ENCODE peak calls at places on chromosomes 16 and 17, in ten cellular contexts. M is amniotic epithelial cell; Z is erythroblast; A is neural crest cell; R is activated CD8-positive, alpha-beta memory T cell treated with anti-CD3 and anti-CD28 coated beads for 1 hour; U is stimulated activated CD4-positive, alpha-beta T cell treated with anti-CD3 and anti-CD28 coated beads, Interleukin-2, amount 100 ng/mL, for 24 hours; C is IMR-90; Y is GM20000; O is stimulated activated naive CD8-positive, alpha-beta T cell treated with anti-CD3 and anti-CD28 coated beads, Interleukin-15, Interleukin-2, amounts not matched to agents 100 U/mL and 50 U/mL, for 24 hours; X is tibial artery. B is an unnamed sample.

GRCh38 chr17:10757658-10758057 is 27.8 kb upstream of the TMEM220 start:
- DNase-seq in M (no peak), Z (no peak), A (no peak), R (no peak), U (no peak), C (no peak), Y (no peak), O (no peak), X (no peak), B (no peak)

GRCh38 chr16:15907863-15908478 is 19.6 kb upstream of the CEP20 start:
- DNase-seq in M (peak; percentile 60), Z (peak; percentile 51), A (no peak), R (no peak), U (peak; percentile 30), C (peak; percentile 11), Y (peak; percentile 88), O (peak; percentile 52), X (no peak), B (peak; percentile 32)

GRCh38 chr16:88376835-88377726 is 5.7 kb upstream of the ZNF469 start:
- DNase-seq in M (peak; percentile 23), Z (no peak), A (no peak), R (no peak), U (no peak), C (no peak), Y (peak; percentile 36), O (no peak), X (no peak), B (no peak)

GRCh38 chr16:24011237-24011636 is 175.5 kb downstream of the PRKCB start:
- DNase-seq in M (no peak), Z (no peak), A (no peak), R (no peak), U (no peak), C (no peak), Y (no peak), O (no peak), X (no peak), B (no peak)

GRCh38 chr16:81077077-81077940 is at the start of gene C16orf46:
- DNase-seq in M (peak; percentile 95), Z (peak; percentile 97), A (peak; percentile 96), R (peak; percentile 90), U (peak; percentile 99), C (peak; percentile 95), Y (peak; percentile 92), O (peak; percentile 98), X (peak; percentile 96), B (peak; percentile 99)

GRCh38 chr17:77644981-77645380 is 313.5 kb upstream of the TNRC6C start:
- DNase-seq in M (no peak), Z (no peak), A (no peak), R (no peak), U (peak; percentile 33), C (no peak), Y (no peak), O (peak; percentile 49), X (no peak), B (no peak)

GRCh38 chr17:73343739-73344454 is 32.1 kb upstream of the CDC42EP4 start:
- DNase-seq in M (no peak), Z (no peak), A (no peak), R (no peak), U (no peak), C (no peak), Y (no peak), O (no peak), X (no peak), B (peak; percentile 62)

GRCh38 chr16:88533381-88533831 is 36.8 kb upstream of the ZC3H18 start:
- DNase-seq in M (peak; percentile 61), Z (no peak), A (no peak), R (no peak), U (no peak), C (peak; percentile 47), Y (no peak), O (no peak), X (no peak), B (no peak)

GRCh38 chr17:37844977-37845293 is 79.3 kb upstream of the TBC1D3K start:
- DNase-seq in M (no peak), Z (no peak), A (no peak), R (no peak), U (no peak), C (no peak), Y (no peak), O (no peak), X (no peak), B (no peak)

GRCh38 chr16:12411521-12411920 is 392.2 kb downstream of the CPPED1 start:
- DNase-seq in M (no peak), Z (no peak), A (no peak), R (no peak), U (no peak), C (no peak), Y (no peak), O (no peak), X (no peak), B (no peak)

GRCh38 chr17:39219647-39220154 is 6.0 kb downstream of the STAC2 start:
- DNase-seq in M (no peak), Z (no peak), A (no peak), R (no peak), U (no peak), C (no peak), Y (no peak), O (no peak), X (peak; percentile 66), B (no peak)

GRCh38 chr17:50151937-50152547 is 1.6 kb upstream of the PPP1R9B start:
- DNase-seq in M (peak; percentile 93), Z (peak; percentile 78), A (peak; percentile 68), R (no peak), U (peak; percentile 59), C (peak; percentile 87), Y (peak; percentile 80), O (peak; percentile 63), X (peak; percentile 89), B (peak; percentile 93)

GRCh38 chr17:76689859-76690258 is 20.9 kb downstream of the MXRA7 start:
- DNase-seq in M (peak; percentile 93), Z (no peak), A (no peak), R (no peak), U (no peak), C (no peak), Y (no peak), O (no peak), X (no peak), B (no peak)

GRCh38 chr16:75252946-75253911 is 1.8 kb upstream of the BCAR1 start:
- DNase-seq in M (peak; percentile 92), Z (no peak), A (no peak), R (no peak), U (no peak), C (peak; percentile 74), Y (no peak), O (no peak), X (no peak), B (no peak)

B was measured in Calu3.